ENCODE peak calls at places on chromosomes 2 and 18, in five cellular contexts. N, C, F, G and I are unnamed samples.

GRCh38 chr18:48787523-48788151 is 163.1 kb downstream of the SMAD7 start:
- DNase-seq in N (no peak), C (no peak), F (peak), G (no peak), I (no peak)

GRCh38 chr2:84971799-84972790 is 1.1 kb downstream of the KCMF1 start:
- DNase-seq in N (no peak), C (peak), F (peak), G (peak), I (peak)

GRCh38 chr2:97816411-97816810 is 103.0 kb downstream of the ZAP70 start:
- DNase-seq in N (no peak), C (no peak), F (no peak), G (no peak), I (no peak)

GRCh38 chr2:20594957-20595356 is 55.9 kb downstream of the HS1BP3 start:
- DNase-seq in N (no peak), C (no peak), F (peak), G (no peak), I (peak)

GRCh38 chr2:7444614-7445013 is 527.4 kb downstream of the RNF144A start:
- DNase-seq in N (no peak), C (no peak), F (no peak), G (no peak), I (no peak)

GRCh38 chr2:230968921-230969672 is 26.8 kb upstream of the SPATA3 start:
- DNase-seq in N (no peak), C (no peak), F (no peak), G (no peak), I (no peak)

GRCh38 chr2:45184606-45185005 is 175.4 kb upstream of the SIX2 start:
- DNase-seq in N (no peak), C (no peak), F (no peak), G (peak), I (no peak)

GRCh38 chr2:231933916-231934401 is 7.8 kb upstream of the NPPC start:
- DNase-seq in N (no peak), C (peak), F (peak), G (no peak), I (peak)

GRCh38 chr2:20065885-20066602 is 14.6 kb upstream of the LAPTM4A start:
- DNase-seq in N (no peak), C (peak), F (peak), G (peak), I (peak)

GRCh38 chr2:17879137-17879912 is 858 bp downstream of the KCNS3 start:
- DNase-seq in N (peak), C (peak), F (peak), G (peak), I (peak)

GRCh38 chr18:71040161-71040560 is 751.3 kb downstream of the SOCS6 start:
- DNase-seq in N (no peak), C (no peak), F (no peak), G (no peak), I (no peak)

GRCh38 chr2:170354409-170354808 is 176.5 kb downstream of the MYO3B start:
- DNase-seq in N (peak), C (no peak), F (no peak), G (no peak), I (no peak)

GRCh38 chr2:128380061-128380889 is 61.6 kb upstream of the HS6ST1 start:
- DNase-seq in N (no peak), C (peak), F (peak), G (no peak), I (peak)

GRCh38 chr2:159609933-159610523 is 6.3 kb downstream of the BAZ2B start:
- DNase-seq in N (no peak), C (no peak), F (no peak), G (no peak), I (no peak)

GRCh38 chr2:101152195-101153076 is 1.3 kb upstream of the TBC1D8 start:
- DNase-seq in N (peak), C (no peak), F (peak), G (peak), I (peak)

GRCh38 chr2:240244543-240244942 is 104.1 kb upstream of the OTOS start:
- DNase-seq in N (no peak), C (no peak), F (no peak), G (no peak), I (no peak)

GRCh38 chr2:7572460-7572859 is 655.2 kb downstream of the RNF144A start:
- DNase-seq in N (no peak), C (no peak), F (no peak), G (no peak), I (no peak)

GRCh38 chr2:8849322-8849721 is 11.9 kb upstream of the KIDINS220 start:
- DNase-seq in N (no peak), C (no peak), F (no peak), G (peak), I (no peak)

GRCh38 chr2:223979730-223980396 is 22.6 kb downstream of the MRPL44 start:
- DNase-seq in N (no peak), C (no peak), F (no peak), G (no peak), I (no peak)

GRCh38 chr2:234971494-234971893 is 19.7 kb downstream of the SH3BP4 start:
- DNase-seq in N (no peak), C (no peak), F (no peak), G (no peak), I (no peak)

GRCh38 chr18:57433492-57434176 is 1.5 kb upstream of the ONECUT2 start:
- DNase-seq in N (peak), C (no peak), F (no peak), G (no peak), I (no peak)

GRCh38 chr2:234990300-234990699 is 38.5 kb downstream of the SH3BP4 start:
- DNase-seq in N (no peak), C (peak), F (no peak), G (no peak), I (no peak)

GRCh38 chr18:80253871-80254492 is 6.7 kb upstream of the PARD6G start:
- DNase-seq in N (no peak), C (no peak), F (no peak), G (no peak), I (peak)

GRCh38 chr18:45335644-45336043 is 279.6 kb upstream of the SLC14A2 start:
- DNase-seq in N (no peak), C (no peak), F (no peak), G (no peak), I (no peak)

GRCh38 chr18:61703508-61703907 is 189.3 kb downstream of the RNF152 start:
- DNase-seq in N (no peak), C (no peak), F (no peak), G (peak), I (no peak)

GRCh38 chr18:41660654-41661053 is 294.4 kb upstream of the PIK3C3 start:
- DNase-seq in N (no peak), C (no peak), F (no peak), G (peak), I (no peak)
- H3K4me3 ChIP-seq in N (no peak), C (no peak), F (no peak), G (no peak), I (no peak)

GRCh38 chr2:238558456-238559099 is 131.9 kb downstream of the ASB1 start:
- DNase-seq in N (no peak), C (no peak), F (no peak), G (no peak), I (no peak)

GRCh38 chr2:238562446-238562845 is 135.7 kb downstream of the ASB1 start:
- DNase-seq in N (no peak), C (no peak), F (no peak), G (no peak), I (no peak)

GRCh38 chr2:238561230-238561629 is 134.5 kb downstream of the ASB1 start:
- DNase-seq in N (no peak), C (no peak), F (no peak), G (no peak), I (no peak)

GRCh38 chr2:238557855-238558435 is 131.2 kb downstream of the ASB1 start:
- DNase-seq in N (no peak), C (no peak), F (no peak), G (no peak), I (no peak)

GRCh38 chr2:238560234-238560633 is 133.5 kb downstream of the ASB1 start:
- DNase-seq in N (no peak), C (no peak), F (no peak), G (no peak), I (no peak)
- H3K4me3 ChIP-seq in N (no peak), C (no peak), F (no peak), G (no peak), I (no peak)

DNA sequence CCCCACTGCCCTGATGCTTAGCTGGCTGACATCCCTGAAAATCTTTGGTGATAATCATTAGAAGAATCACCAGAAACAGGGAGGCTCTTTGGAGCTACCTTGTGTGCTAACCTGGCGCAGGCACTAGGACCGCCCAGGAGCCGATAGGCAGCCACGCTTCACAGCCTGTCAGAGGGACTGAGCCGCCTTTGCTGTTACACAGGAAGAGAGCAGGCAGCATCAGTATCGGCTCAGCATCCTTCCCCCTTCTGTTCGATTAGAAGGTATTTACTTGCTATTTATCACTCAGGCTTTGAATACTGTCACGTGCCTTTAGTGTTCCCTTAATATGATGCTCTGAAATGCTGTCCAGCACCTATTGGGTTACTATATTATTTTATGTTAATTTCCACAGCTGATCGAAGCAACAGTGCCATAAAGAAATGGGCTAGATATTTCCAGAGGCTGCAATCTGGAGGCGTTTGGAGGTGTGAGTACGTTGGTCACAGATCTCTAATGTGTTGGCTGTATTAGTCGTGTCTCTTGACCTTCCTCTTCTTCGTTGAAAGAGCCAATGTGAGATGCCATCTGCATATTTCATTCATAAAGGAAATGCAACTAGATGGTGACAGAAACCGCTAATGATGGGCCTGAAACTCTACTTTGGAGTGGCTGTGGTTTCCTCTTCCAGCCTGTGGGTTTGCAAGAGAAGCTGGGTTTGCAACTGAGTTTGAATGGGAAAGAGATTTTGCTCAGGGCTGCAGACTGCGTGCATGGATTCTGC is 110.4 kb upstream of the RAB27B start:
- DNase-seq in N (no peak), C (no peak), F (no peak), G (peak), I (no peak)
- H3K4me3 ChIP-seq in N (no peak), C (peak), F (no peak), G (peak), I (no peak)

DNA sequence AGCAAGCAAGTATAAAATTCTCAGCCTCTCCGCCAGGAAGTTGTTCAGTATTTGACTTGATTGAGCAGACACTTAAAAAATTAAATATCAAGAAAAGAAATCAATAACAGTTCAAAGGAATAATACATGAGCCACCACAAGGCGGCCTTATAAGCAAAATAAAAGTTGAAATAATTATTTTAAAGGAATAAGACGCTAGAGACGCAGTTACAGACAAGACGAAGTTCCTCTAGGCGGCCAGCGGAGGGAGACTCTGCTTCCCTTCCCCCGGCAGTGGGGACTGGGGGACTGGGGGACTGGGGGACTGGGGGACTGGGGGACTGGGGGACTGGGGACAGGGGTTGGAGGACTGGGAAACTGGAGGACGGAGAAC is 524 bp downstream of the CCDC178 start:
- DNase-seq in N (peak), C (peak), F (no peak), G (peak), I (no peak)
- H3K4me3 ChIP-seq in N (peak), C (peak), F (peak), G (peak), I (no peak)

GRCh38 chr18:28176933-28177827 is at the start of gene CDH2:
- DNase-seq in N (peak), C (peak), F (peak), G (peak), I (no peak)

GRCh38 chr18:28175047-28175929 is 1.6 kb downstream of the CDH2 start:
- DNase-seq in N (peak), C (peak), F (no peak), G (peak), I (no peak)

GRCh38 chr18:28174181-28174906 is 2.6 kb downstream of the CDH2 start:
- DNase-seq in N (no peak), C (no peak), F (no peak), G (no peak), I (no peak)

GRCh38 chr18:28176674-28176932 is 327 bp downstream of the CDH2 start:
- DNase-seq in N (no peak), C (no peak), F (no peak), G (no peak), I (no peak)

GRCh38 chr18:28175930-28176673 is 828 bp downstream of the CDH2 start:
- DNase-seq in N (peak), C (no peak), F (no peak), G (no peak), I (no peak)
- H3K4me3 ChIP-seq in N (peak), C (peak), F (peak), G (peak), I (no peak)

DNA sequence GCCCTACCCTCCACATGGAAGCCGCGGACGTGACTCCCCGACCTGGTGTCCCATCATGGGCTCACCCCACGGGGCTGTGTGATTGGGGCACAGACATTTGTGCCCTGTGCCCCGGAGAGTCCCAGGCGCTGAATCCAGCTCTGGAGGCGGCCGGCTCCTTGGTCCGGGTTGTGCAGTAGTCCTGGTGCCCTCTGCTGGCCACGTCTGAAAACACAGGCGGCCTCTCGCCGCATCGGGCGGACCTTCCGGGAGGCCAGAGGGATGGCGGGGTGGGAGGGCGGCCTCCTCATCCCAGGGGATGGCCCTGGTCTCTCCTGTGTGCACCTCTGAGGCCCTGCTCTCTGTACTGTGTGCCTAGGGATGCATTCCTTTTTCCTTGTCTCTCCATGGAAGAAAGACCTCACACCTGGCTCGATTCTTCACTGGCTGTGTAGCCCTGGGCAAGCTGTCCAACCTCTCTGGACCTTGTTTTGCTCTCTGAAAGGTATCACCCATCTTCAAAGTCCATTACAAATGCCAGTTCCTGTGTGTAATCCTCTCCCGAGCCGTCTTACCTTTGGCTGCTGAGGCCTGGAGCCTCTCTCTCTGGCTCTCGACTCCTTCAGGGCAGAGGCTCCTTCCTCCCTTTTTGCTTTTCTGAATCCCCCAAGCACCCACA is 27.6 kb downstream of the CELF4 start:
- DNase-seq in N (peak), C (peak), F (peak), G (peak), I (peak)
- H3K4me3 ChIP-seq in N (no peak), C (no peak), F (no peak), G (no peak), I (no peak)

DNA sequence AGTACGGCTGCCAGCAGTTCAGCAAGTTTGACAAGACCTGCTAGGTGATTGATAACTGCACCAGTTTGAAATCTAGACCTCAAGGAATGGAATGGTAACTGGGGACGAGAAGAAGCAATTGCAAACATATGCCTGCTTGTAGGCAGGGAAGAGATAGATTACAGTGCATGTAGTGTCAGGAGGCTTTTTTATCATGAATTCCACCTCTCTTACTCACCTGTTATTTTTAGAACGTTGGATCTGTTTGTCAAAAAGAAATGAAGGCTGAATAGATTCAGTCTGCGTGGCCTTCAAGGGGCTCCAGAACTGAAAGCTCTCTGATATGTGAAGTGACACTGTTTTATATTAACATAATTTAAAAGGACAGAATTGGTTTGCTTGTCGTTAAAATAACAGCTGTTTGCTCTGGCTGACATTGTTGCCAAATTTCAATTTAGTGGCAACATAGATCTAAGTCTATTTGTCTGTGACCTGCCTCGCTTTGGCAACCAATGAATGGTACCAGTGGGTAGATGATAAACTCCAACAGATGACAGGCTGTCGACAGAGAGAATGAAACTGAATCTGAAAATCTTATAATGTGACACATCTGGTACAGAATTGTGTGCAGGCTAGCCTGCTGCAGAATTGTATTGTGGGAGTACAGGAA is 199.4 kb downstream of the ZNF407 start:
- DNase-seq in N (no peak), C (no peak), F (no peak), G (peak), I (no peak)
- H3K4me3 ChIP-seq in N (no peak), C (no peak), F (no peak), G (no peak), I (no peak)

DNA sequence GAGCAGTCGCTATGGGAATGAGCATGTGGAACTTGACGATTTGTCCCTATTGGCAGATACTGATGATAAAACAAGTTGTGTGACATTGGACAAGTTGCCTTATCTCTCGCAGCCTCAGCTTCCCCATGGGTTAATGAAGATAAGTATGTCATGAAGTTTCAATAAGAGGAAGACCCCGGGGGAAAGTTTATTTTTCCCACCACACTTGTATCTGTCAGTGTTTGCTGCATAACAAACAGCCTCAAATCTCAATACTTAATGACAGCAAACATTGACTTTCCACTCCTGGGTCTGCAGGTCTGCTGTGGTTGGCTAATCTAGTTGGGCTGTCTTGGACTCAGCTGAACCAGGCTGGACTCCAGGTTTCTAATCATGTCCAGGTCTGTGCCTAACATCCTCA is 45.8 kb downstream of the INPP5D start:
- DNase-seq in N (no peak), C (no peak), F (no peak), G (no peak), I (no peak)
- H3K4me3 ChIP-seq in N (no peak), C (no peak), F (no peak), G (no peak), I (no peak)